ENCODE peak calls at places on chromosomes 4 and X, in four cellular contexts. B is mesenchymal stem cell, J is stomach, O is tibial artery. K is an unnamed sample.

GRCh38 chrX:16022580-16023170 is 100.7 kb upstream of the GRPR start:
- DNase-seq in B (peak), J (no peak), O (no peak), K (no peak)

GRCh38 chr4:119873132-119873531 is 193.5 kb downstream of the MAD2L1 start:
- DNase-seq in B (no peak), J (no peak), O (no peak), K (no peak)

GRCh38 chrX:17395154-17395553 is 20.2 kb downstream of the NHS start:
- DNase-seq in B (no peak), J (no peak), O (no peak), K (no peak)

GRCh38 chrX:147498796-147499195 is 412.9 kb upstream of the FMR1 start:
- DNase-seq in B (no peak), J (no peak), O (no peak), K (no peak)

GRCh38 chrX:133415276-133416105 is at the start of gene GPC4:
- DNase-seq in B (peak), J (peak), O (peak), K (peak)

GRCh38 chr4:112564706-112565270 is 48.8 kb upstream of the NEUROG2 start:
- DNase-seq in B (no peak), J (no peak), O (no peak), K (no peak)

GRCh38 chr4:75909331-75909844 is 7.1 kb upstream of the PPEF2 start:
- DNase-seq in B (no peak), J (no peak), O (no peak), K (no peak)

GRCh38 chrX:22373766-22374165 is 101.1 kb downstream of the CBLL2 start:
- DNase-seq in B (no peak), J (no peak), O (no peak), K (no peak)

GRCh38 chr4:114785570-114785969 is 187.0 kb downstream of the UGT8 start:
- DNase-seq in B (no peak), J (no peak), O (no peak), K (no peak)

GRCh38 chr4:74158561-74159396 is 861 bp downstream of the MTHFD2L start:
- DNase-seq in B (peak), J (no peak), O (no peak), K (no peak)

GRCh38 chr4:150389896-150390530 is 191.9 kb upstream of the MAB21L2 start:
- DNase-seq in B (peak), J (no peak), O (no peak), K (no peak)

GRCh38 chr4:143411527-143412480 is 75.1 kb downstream of the GAB1 start:
- DNase-seq in B (peak), J (no peak), O (no peak), K (no peak)

GRCh38 chr4:150769235-150769634 is 187.3 kb downstream of the MAB21L2 start:
- DNase-seq in B (peak), J (no peak), O (no peak), K (no peak)

GRCh38 chrX:141924293-141924692 is 20.6 kb downstream of the MAGEC1 start:
- DNase-seq in B (no peak), J (no peak), O (no peak), K (no peak)

GRCh38 chr4:42906906-42907774 is 14.6 kb downstream of the GRXCR1 start:
- DNase-seq in B (no peak), J (peak), O (no peak), K (no peak)

GRCh38 chr4:38735870-38736269 is 46.9 kb downstream of the TLR10 start:
- DNase-seq in B (no peak), J (no peak), O (no peak), K (no peak)

GRCh38 chr4:71396382-71396781 is 57.6 kb downstream of the SLC4A4 start:
- DNase-seq in B (peak), J (no peak), O (no peak), K (no peak)

GRCh38 chrX:40663078-40663740 is 15.8 kb upstream of the CXorf38 start:
- DNase-seq in B (no peak), J (no peak), O (no peak), K (no peak)

GRCh38 chr4:105128208-105128607 is 18.5 kb upstream of the TET2 start:
- DNase-seq in B (no peak), J (no peak), O (no peak), K (no peak)

GRCh38 chr4:124890522-124890921 is 178.0 kb upstream of the ANKRD50 start:
- DNase-seq in B (no peak), J (no peak), O (no peak), K (no peak)

GRCh38 chrX:50988649-50989048 is 78.1 kb downstream of the BMP15 start:
- DNase-seq in B (peak), J (no peak), O (no peak), K (no peak)

GRCh38 chr4:26862381-26862915 is 1.8 kb downstream of the STIM2 start:
- DNase-seq in B (peak), J (no peak), O (no peak), K (no peak)
- H3K27ac ChIP-seq in B (no peak), J (no peak), O (peak), K (no peak)

DNA sequence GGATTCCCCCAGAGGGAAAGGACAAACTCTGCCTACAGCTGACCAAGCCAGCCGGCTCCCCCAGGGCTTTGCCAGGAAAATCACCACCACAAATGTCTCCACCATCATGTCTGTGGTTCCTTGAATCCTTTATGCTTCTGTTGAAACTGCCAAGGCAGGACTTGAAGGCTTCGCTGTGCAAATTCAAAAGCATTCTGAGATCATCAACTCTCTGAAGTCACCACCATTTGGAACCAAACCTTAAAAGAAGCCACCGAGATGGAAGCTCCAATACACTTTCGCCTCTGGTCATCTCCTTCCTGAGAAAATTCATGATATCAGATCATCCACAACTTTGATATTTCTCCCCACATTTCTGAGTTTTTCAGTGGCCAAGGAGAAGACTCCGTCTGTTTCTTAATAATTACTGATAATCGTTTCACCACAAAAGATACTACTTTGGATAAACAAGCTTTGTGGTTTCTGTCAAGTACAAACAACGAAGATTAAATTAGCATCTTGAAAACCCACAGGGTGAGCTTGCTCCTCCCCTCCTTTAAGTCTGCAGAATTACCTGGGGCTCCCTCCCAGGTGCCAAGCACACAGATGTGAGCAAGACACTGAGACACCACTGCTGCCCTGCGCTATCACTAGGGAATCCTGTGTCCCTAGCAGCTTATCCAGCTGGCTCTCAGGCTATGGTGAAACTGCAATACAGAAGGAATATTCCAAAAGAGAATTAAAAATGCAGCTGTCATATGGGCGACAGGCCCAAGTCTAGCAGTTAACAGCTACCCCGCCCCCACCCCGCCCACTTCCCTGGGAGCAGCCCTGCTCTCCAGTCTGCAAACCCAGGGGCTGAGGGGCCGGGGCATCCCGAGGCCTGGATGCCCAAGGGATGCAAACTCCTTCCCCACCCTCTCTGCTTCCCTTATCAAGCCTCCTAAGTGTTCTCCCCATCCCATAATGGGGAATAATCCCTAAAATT is 125.0 kb upstream of the TBL1X start:
- DNase-seq in B (peak), J (no peak), O (peak), K (no peak)
- H3K4me3 ChIP-seq in B (no peak), J (no peak), O (no peak), K (no peak)

DNA sequence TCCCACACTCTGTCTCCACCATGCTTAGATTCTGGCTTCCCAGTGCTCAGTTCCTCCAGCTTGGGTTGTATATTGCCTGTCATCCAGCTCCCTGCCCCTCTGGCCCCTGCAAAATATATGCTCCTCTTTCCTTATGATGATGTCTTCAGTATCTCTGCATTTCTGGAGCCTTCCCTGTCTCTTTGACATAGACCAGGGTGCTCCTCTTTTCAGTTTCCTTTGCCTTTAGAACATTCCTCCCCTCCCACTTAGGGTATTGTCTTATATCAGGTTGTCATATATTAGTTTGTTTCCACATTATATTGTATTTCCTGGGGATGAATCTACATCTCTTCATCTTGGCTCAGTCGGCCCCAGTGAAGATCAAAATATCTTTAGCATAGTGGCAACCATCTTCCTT is 526.4 kb downstream of the MID1IP1 start:
- DNase-seq in B (no peak), J (no peak), O (no peak), K (no peak)
- H3K27ac ChIP-seq in B (no peak), J (no peak), O (no peak), K (no peak)

DNA sequence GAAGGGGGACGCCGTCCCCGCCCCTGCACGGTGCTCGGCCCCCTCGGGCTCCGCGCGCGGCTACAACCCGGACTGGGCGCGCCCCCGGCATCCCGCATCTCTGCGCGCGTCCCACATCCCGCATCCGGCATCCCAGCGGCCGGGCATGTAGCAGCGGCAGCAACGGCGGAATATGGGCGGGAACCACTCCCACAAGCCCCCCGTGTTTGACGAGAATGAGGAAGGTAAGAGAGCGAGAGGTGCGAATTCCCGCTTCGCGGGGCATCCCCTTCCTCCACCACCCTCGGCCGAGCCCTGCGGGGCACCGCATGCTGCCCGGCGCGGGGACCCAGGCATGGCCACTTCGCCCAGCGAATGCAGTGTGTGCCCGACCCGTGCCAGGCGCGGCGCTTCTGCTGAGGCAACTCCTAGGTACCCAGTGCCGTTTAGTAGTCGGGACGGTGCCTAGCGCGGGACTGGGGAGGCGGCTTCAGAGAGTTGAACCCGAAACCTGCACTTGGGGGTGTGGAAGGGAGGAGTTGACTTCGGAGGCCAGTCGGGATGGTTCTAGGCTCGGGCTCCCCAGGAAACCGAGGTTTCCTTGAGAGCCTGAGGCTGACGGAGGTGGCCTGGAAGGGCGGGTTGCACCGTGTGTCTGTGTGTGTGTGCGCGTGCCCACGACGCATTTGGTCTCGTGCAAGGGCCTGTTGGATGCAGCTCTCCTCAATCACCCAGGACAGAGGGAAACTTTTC is 578 bp downstream of the STK32B start:
- DNase-seq in B (peak), J (peak), O (peak), K (no peak)
- H3K4me3 ChIP-seq in B (peak), J (peak), O (peak), K (peak)